ENCODE peak calls at places on chromosomes 4 and X, in ten cellular contexts. Q is stimulated activated CD8-positive, alpha-beta memory T cell treated with anti-CD3 and anti-CD28 coated beads, Interleukin-4, amount 100 ng/mL, for 24 hours; G is naive thymus-derived CD8-positive, alpha-beta T cell; P is stimulated activated naive CD4-positive, alpha-beta T cell; O is brain microvascular endothelial cell; J is uterus; Z is NCI-H345; Y is AG04450; U is effector CD4-positive, alpha-beta T cell; X is colonic mucosa. V is an unnamed sample.

GRCh38 chrX:13763489-13763888 is 28.9 kb downstream of the OFD1 start:
- DNase-seq in U (no peak), O (no peak), X (no peak), Q (no peak), G (no peak), Y (no peak), Z (no peak), J (peak), P (no peak), V (no peak)

GRCh38 chrX:26722666-26723428 is 506.9 kb downstream of the MAGEB5 start:
- DNase-seq in Y (no peak), P (no peak), X (no peak), U (no peak), J (no peak), Z (no peak), G (no peak), Q (no peak), O (no peak), V (no peak)

GRCh38 chrX:65610040-65610439 is 57.4 kb upstream of the MSN start:
- DNase-seq in X (no peak), Y (no peak), G (no peak), U (no peak), Z (no peak), J (no peak), Q (no peak), O (no peak), P (no peak), V (no peak)

GRCh38 chr4:141499454-141499853 is 136.9 kb upstream of the IL15 start:
- DNase-seq in G (no peak), J (no peak), P (no peak), U (no peak), Z (no peak), X (no peak), O (no peak), Y (no peak), Q (no peak), V (no peak)

GRCh38 chr4:6033381-6033780 is 15.2 kb upstream of the C4orf50 start:
- DNase-seq in X (no peak), Z (no peak), Y (no peak), P (no peak), Q (no peak), G (no peak), J (no peak), O (no peak), U (no peak), V (no peak)

GRCh38 chrX:69145281-69145680 is 20.0 kb downstream of the PJA1 start:
- DNase-seq in O (no peak), J (no peak), X (no peak), Y (no peak), U (no peak), Q (no peak), P (no peak), Z (no peak), G (no peak), V (no peak)

GRCh38 chrX:10208953-10209352 is 52.2 kb downstream of the CLCN4 start:
- DNase-seq in P (no peak), J (no peak), X (no peak), Z (no peak), Q (no peak), Y (no peak), O (no peak), G (no peak), U (no peak), V (no peak)

GRCh38 chr4:118969359-118969758 is 80.7 kb downstream of the SYNPO2 start:
- DNase-seq in Y (no peak), O (peak), P (no peak), Q (no peak), U (no peak), Z (peak), G (no peak), J (peak), X (peak), V (peak)

GRCh38 chr4:7435411-7436095 is 823 bp upstream of the PSAPL1 start:
- DNase-seq in G (no peak), J (no peak), Y (no peak), Q (no peak), O (peak), X (no peak), U (no peak), P (no peak), Z (no peak), V (no peak)

GRCh38 chrX:140206657-140207056 is 241.3 kb upstream of the CXorf66 start:
- DNase-seq in Y (no peak), Q (no peak), U (no peak), G (no peak), X (no peak), P (no peak), J (no peak), O (no peak), Z (no peak), V (no peak)

GRCh38 chrX:37690123-37690522 is 4.5 kb downstream of the XK start:
- DNase-seq in X (no peak), P (no peak), Z (no peak), U (no peak), G (no peak), O (no peak), Y (no peak), J (no peak), Q (no peak), V (no peak)

GRCh38 chrX:133215747-133216146 is 2.4 kb downstream of the TFDP3 start:
- DNase-seq in G (no peak), Q (no peak), Z (peak), U (no peak), J (no peak), Y (no peak), O (peak), X (peak), P (no peak), V (no peak)

GRCh38 chr4:162683659-162684370 is 482.9 kb downstream of the NAF1 start:
- DNase-seq in Y (no peak), X (no peak), Z (no peak), G (no peak), Q (no peak), U (no peak), O (peak), P (no peak), J (no peak), V (no peak)

GRCh38 chrX:136909706-136910564 is 29.4 kb upstream of the RBMX start:
- DNase-seq in X (peak), Q (peak), G (peak), O (peak), P (peak), U (peak), Y (peak), J (peak), Z (peak), V (peak)

GRCh38 chr4:121421594-121421993 is 40.8 kb upstream of the QRFPR start:
- DNase-seq in Q (no peak), G (no peak), Z (no peak), P (no peak), O (no peak), X (no peak), J (no peak), Y (no peak), U (no peak), V (no peak)

GRCh38 chr4:180618396-180618795 is 1624.8 kb upstream of the TENM3 start:
- DNase-seq in Z (no peak), O (no peak), U (no peak), J (no peak), G (no peak), X (no peak), Y (no peak), P (no peak), Q (no peak), V (no peak)

GRCh38 chr4:38489924-38490639 is 173.9 kb upstream of the KLF3 start:
- DNase-seq in Q (no peak), Z (no peak), J (no peak), U (no peak), G (peak), X (peak), Y (peak), O (peak), P (no peak), V (no peak)

GRCh38 chrX:139058831-139059495 is 347.4 kb upstream of the FGF13 start:
- DNase-seq in O (no peak), G (no peak), Q (no peak), U (no peak), Y (no peak), X (no peak), Z (no peak), J (no peak), P (no peak), V (no peak)

GRCh38 chr4:70721747-70722146 is at the start of gene RUFY3:
- DNase-seq in P (no peak), U (no peak), O (peak), Z (peak), G (no peak), X (no peak), Q (no peak), Y (peak), J (peak), V (no peak)

GRCh38 chr4:39469429-39470077 is 10.7 kb downstream of the LIAS start:
- DNase-seq in J (peak), Q (no peak), O (peak), P (no peak), Y (peak), G (peak), X (peak), Z (peak), U (no peak), V (no peak)

GRCh38 chr4:108396900-108397299 is 223.5 kb upstream of the RPL34 start:
- DNase-seq in Q (no peak), X (no peak), Z (no peak), P (no peak), G (no peak), Y (no peak), U (no peak), O (no peak), J (no peak), V (no peak)

GRCh38 chr4:169342906-169343560 is 72.3 kb upstream of the SH3RF1 start:
- DNase-seq in J (no peak), Q (no peak), X (no peak), U (no peak), P (no peak), Y (no peak), G (no peak), Z (no peak), O (no peak), V (no peak)

GRCh38 chr4:88008624-88009235 is 1.3 kb downstream of the PKD2 start:
- DNase-seq in P (no peak), Q (no peak), Y (no peak), G (no peak), X (no peak), O (peak), Z (no peak), J (no peak), U (no peak), V (no peak)

GRCh38 chr4:93710101-93710846 is 118.3 kb upstream of the ATOH1 start:
- DNase-seq in P (no peak), X (peak), U (no peak), Y (no peak), O (no peak), G (no peak), J (no peak), Q (no peak), Z (no peak), V (no peak)

GRCh38 chrX:143664302-143664701 is 28.4 kb upstream of the SLITRK4 start:
- DNase-seq in J (no peak), O (peak), Z (peak), Y (no peak), U (no peak), Q (no peak), G (no peak), P (no peak), X (no peak), V (no peak)

GRCh38 chrX:9899640-9900075 is 67.5 kb upstream of the CLDN34 start:
- DNase-seq in Q (no peak), J (no peak), X (no peak), U (no peak), Z (no peak), Y (peak), O (peak), G (no peak), P (no peak), V (no peak)

GRCh38 chr4:26151615-26152014 is 169.2 kb upstream of the RBPJ start:
- DNase-seq in U (no peak), X (no peak), J (peak), P (no peak), Y (no peak), Z (no peak), G (no peak), O (no peak), Q (no peak), V (peak)

GRCh38 chr4:119774840-119775239 is 146.2 kb upstream of the PDE5A start:
- DNase-seq in X (no peak), U (no peak), P (no peak), O (no peak), Q (no peak), Z (no peak), Y (no peak), J (no peak), G (no peak), V (no peak)

V was measured in psoas muscle.